ENCODE peak calls at places on chromosomes 3 and 15, in four cellular contexts. H, I, L and U are unnamed samples.

GRCh38 chr3:2931265-2931664 is 178.9 kb downstream of the IL5RA start:
- DNase-seq in H (no peak), L (no peak), I (no peak), U (no peak)

GRCh38 chr3:73520931-73521461 is 103.7 kb downstream of the PDZRN3 start:
- DNase-seq in L (no peak), I (no peak), H (no peak), U (no peak)

GRCh38 chr15:26179906-26180305 is 316.8 kb upstream of the ATP10A start:
- DNase-seq in I (no peak), L (no peak), H (no peak), U (no peak)

GRCh38 chr3:88957751-88958452 is 149.5 kb upstream of the EPHA3 start:
- DNase-seq in L (no peak), H (no peak), I (no peak), U (no peak)

GRCh38 chr15:88653200-88654064 is 14.6 kb downstream of the ISG20 start:
- DNase-seq in I (peak), L (no peak), H (no peak), U (peak)

GRCh38 chr3:13347390-13347966 is 72.6 kb downstream of the NUP210 start:
- DNase-seq in H (no peak), L (no peak), I (no peak), U (no peak)

GRCh38 chr3:38567498-38567897 is 71.4 kb downstream of the EXOG start:
- DNase-seq in I (no peak), H (no peak), L (no peak), U (no peak)

GRCh38 chr15:33154366-33155166 is 39.9 kb downstream of the FMN1 start:
- DNase-seq in L (no peak), I (no peak), H (no peak), U (no peak)

GRCh38 chr3:110526732-110527727 is 544.6 kb upstream of the NECTIN3 start:
- DNase-seq in H (no peak), L (no peak), I (no peak), U (no peak)

GRCh38 chr3:136990826-136991225 is 33.0 kb downstream of the IL20RB start:
- DNase-seq in L (no peak), I (no peak), H (no peak), U (no peak)

GRCh38 chr3:120192579-120192978 is 92.4 kb downstream of the GPR156 start:
- DNase-seq in I (no peak), H (no peak), L (no peak), U (no peak)

GRCh38 chr3:184593923-184594303 is 32.3 kb downstream of the EPHB3 start:
- DNase-seq in H (no peak), I (no peak), L (no peak), U (no peak)

GRCh38 chr3:19945405-19946290 is 1.2 kb upstream of the RAB5A start:
- DNase-seq in I (peak), H (no peak), L (no peak), U (no peak)

GRCh38 chr15:26971303-26972018 is 480 bp downstream of the GABRG3 start:
- DNase-seq in L (no peak), I (no peak), H (no peak), U (no peak)

GRCh38 chr15:71414778-71415177 is 299.5 kb downstream of the THSD4 start:
- DNase-seq in H (no peak), L (no peak), I (no peak), U (no peak)

GRCh38 chr3:123951522-123952447 is 9.2 kb downstream of the CCDC14 start:
- DNase-seq in H (no peak), I (no peak), L (no peak), U (no peak)

GRCh38 chr3:156389151-156389760 is 165.7 kb downstream of the SSR3 start:
- DNase-seq in H (no peak), L (no peak), I (no peak), U (no peak)

GRCh38 chr3:146404451-146404850 is 64.9 kb downstream of the PLSCR2 start:
- DNase-seq in L (no peak), H (no peak), I (no peak), U (no peak)

GRCh38 chr3:100561459-100562158 is 47.8 kb upstream of the ADGRG7 start:
- DNase-seq in L (no peak), H (no peak), I (no peak), U (no peak)

GRCh38 chr15:28985691-28986090 is 99.9 kb downstream of the APBA2 start:
- DNase-seq in L (no peak), H (no peak), I (no peak), U (no peak)

GRCh38 chr15:58483316-58483715 is 51.5 kb downstream of the LIPC start:
- DNase-seq in L (no peak), H (no peak), I (no peak), U (no peak)

GRCh38 chr3:17160597-17160996 is 275.8 kb downstream of the PLCL2 start:
- DNase-seq in I (no peak), H (no peak), L (no peak), U (no peak)

GRCh38 chr15:52139599-52140462 is 27.3 kb upstream of the BCL2L10 start:
- DNase-seq in I (peak), H (peak), L (peak), U (peak)

GRCh38 chr15:72312605-72313447 is 7.1 kb downstream of the CELF6 start:
- DNase-seq in L (peak), I (peak), H (peak), U (peak)